ENCODE peak calls at places on chromosomes 3 and 15, in seven cellular contexts. E, R, Z, A, L, Q and U are unnamed samples.

GRCh38 chr3:70849911-70850699 is 537.7 kb upstream of the MDFIC2 start:
- DNase-seq in L (peak; percentile 97), E (no peak), Z (no peak), Q (no peak), R (peak; percentile 14), A (no peak), U (peak; percentile 91)

GRCh38 chr15:33201376-33202189 is 7.1 kb upstream of the FMN1 start:
- DNase-seq in Q (peak; percentile 73), L (peak; percentile 43), Z (peak; percentile 73), R (peak; percentile 89), E (peak; percentile 19), A (peak; percentile 74), U (peak; percentile 64)

GRCh38 chr15:65533057-65533752 is 2.9 kb downstream of the HACD3 start:
- DNase-seq in Q (no peak), E (no peak), Z (no peak), L (no peak), R (no peak), A (no peak), U (peak; percentile 12)

GRCh38 chr15:94336817-94337537 is 105.6 kb downstream of the MCTP2 start:
- DNase-seq in A (no peak), R (no peak), E (no peak), Q (no peak), Z (no peak), L (no peak), U (no peak)

GRCh38 chr15:88624156-88624970 is 3.2 kb downstream of the AEN start:
- DNase-seq in L (peak; percentile 52), Q (peak; percentile 55), Z (peak; percentile 34), R (no peak), A (peak; percentile 40), E (peak; percentile 35), U (peak; percentile 23)

GRCh38 chr3:126014252-126014651 is 45.3 kb downstream of the ROPN1B start:
- DNase-seq in Z (no peak), L (peak; percentile 38), R (no peak), A (peak; percentile 46), E (no peak), Q (no peak), U (peak; percentile 75)

GRCh38 chr3:44983413-44984040 is 7.5 kb downstream of the EXOSC7 start:
- DNase-seq in E (peak; percentile 37), A (no peak), Z (no peak), R (peak; percentile 45), Q (no peak), L (no peak), U (no peak)

GRCh38 chr15:32881528-32881927 is 163.7 kb downstream of the GREM1 start:
- DNase-seq in L (no peak), Z (no peak), E (no peak), Q (no peak), R (no peak), A (no peak), U (no peak)

GRCh38 chr3:120659834-120660233 is 22.2 kb downstream of the HGD start:
- DNase-seq in Z (no peak), A (no peak), R (no peak), E (no peak), Q (no peak), L (no peak), U (no peak)

GRCh38 chr3:184305577-184305976 is 6.5 kb downstream of the PSMD2 start:
- DNase-seq in Z (no peak), A (no peak), Q (no peak), R (no peak), L (peak; percentile 33), E (no peak), U (no peak)

GRCh38 chr3:42690191-42690590 is 4.9 kb downstream of the KLHL40 start:
- DNase-seq in Q (no peak), L (no peak), A (peak; percentile 45), Z (no peak), R (no peak), E (no peak), U (no peak)

GRCh38 chr3:12393894-12394293 is 90.4 kb upstream of the TSEN2 start:
- DNase-seq in E (no peak), A (no peak), R (no peak), Z (no peak), L (peak; percentile 93), Q (no peak), U (peak; percentile 49)